ENCODE peak calls at places on chromosomes 3 and 15, in ten cellular contexts. G, P, I, J, E, F, W, X, R and U are unnamed samples.

GRCh38 chr3:44090036-44090435 is 151.7 kb upstream of the TOPAZ1 start:
- DNase-seq in X (no peak), W (no peak), I (no peak), P (no peak), E (no peak), J (no peak), F (no peak), G (no peak), R (no peak), U (no peak)

GRCh38 chr15:99764521-99764920 is 31.3 kb upstream of the LYSMD4 start:
- DNase-seq in I (no peak), X (no peak), W (no peak), F (no peak), R (no peak), P (no peak), J (no peak), G (no peak), E (no peak), U (no peak)

GRCh38 chr3:171790898-171791694 is 19.2 kb downstream of the PLD1 start:
- DNase-seq in X (no peak), G (no peak), P (peak; percentile 50), R (no peak), F (no peak), W (peak; percentile 56), I (peak; percentile 39), J (no peak), E (no peak), U (no peak)

GRCh38 chr3:71129611-71130515 is 453.7 kb downstream of the FOXP1 start:
- DNase-seq in F (no peak), I (peak; percentile 54), E (no peak), J (no peak), W (peak; percentile 81), G (no peak), P (peak; percentile 70), R (no peak), X (no peak), U (peak; percentile 65)

GRCh38 chr3:194404365-194405140 is 5.5 kb upstream of the GP5 start:
- DNase-seq in I (peak; percentile 42), G (no peak), X (peak; percentile 67), E (no peak), R (no peak), P (peak; percentile 81), F (no peak), J (peak; percentile 41), W (peak; percentile 75), U (peak; percentile 56)

GRCh38 chr15:52733696-52734255 is 54.6 kb upstream of the ATOSA start:
- DNase-seq in W (no peak), R (no peak), F (no peak), G (no peak), X (no peak), E (no peak), I (peak; percentile 27), J (no peak), P (no peak), U (peak; percentile 23)

GRCh38 chr3:192935441-192935840 is 17.8 kb upstream of the MB21D2 start:
- DNase-seq in J (no peak), I (no peak), E (no peak), X (no peak), F (no peak), R (no peak), G (no peak), W (no peak), P (peak; percentile 36), U (no peak)

GRCh38 chr15:87944687-87945086 is 311.9 kb downstream of the NTRK3 start:
- DNase-seq in G (no peak), I (no peak), X (no peak), W (no peak), F (peak; percentile 48), J (no peak), P (no peak), R (no peak), E (no peak), U (no peak)

GRCh38 chr3:146772211-146772743 is 167.1 kb upstream of the PLSCR5 start:
- DNase-seq in P (no peak), I (no peak), R (no peak), F (no peak), E (peak; percentile 45), G (no peak), X (no peak), J (no peak), W (no peak), U (peak; percentile 23)

GRCh38 chr15:59053482-59053881 is 51.5 kb upstream of the CCNB2 start:
- DNase-seq in R (no peak), E (no peak), P (no peak), X (no peak), J (no peak), G (no peak), W (no peak), F (no peak), I (no peak), U (no peak)

GRCh38 chr15:96121521-96121920 is 209.0 kb upstream of the NR2F2 start:
- DNase-seq in G (no peak), R (no peak), W (peak; percentile 20), P (peak; percentile 80), I (peak; percentile 28), X (no peak), F (no peak), E (no peak), J (no peak), U (no peak)

GRCh38 chr3:165778891-165779290 is 58.3 kb downstream of the BCHE start:
- DNase-seq in J (no peak), W (no peak), G (no peak), E (no peak), P (no peak), R (no peak), I (no peak), X (no peak), F (no peak), U (no peak)

GRCh38 chr15:57902155-57902554 is 163.4 kb downstream of the ALDH1A2 start:
- DNase-seq in I (no peak), P (no peak), G (no peak), J (no peak), E (no peak), X (no peak), R (no peak), F (no peak), W (no peak), U (no peak)

GRCh38 chr3:69425249-69425648 is 39.4 kb upstream of the FRMD4B start:
- DNase-seq in P (peak; percentile 67), J (no peak), X (peak; percentile 49), W (peak; percentile 66), F (no peak), R (no peak), E (no peak), G (no peak), I (peak; percentile 13), U (peak; percentile 27)

GRCh38 chr3:33787328-33788009 is 11.0 kb upstream of the PDCD6IP start:
- DNase-seq in W (peak; percentile 83), J (no peak), X (peak; percentile 83), R (peak; percentile 56), F (peak; percentile 55), G (peak; percentile 36), E (peak; percentile 59), P (peak; percentile 84), I (peak; percentile 60), U (peak; percentile 62)
- H3K4me3 ChIP-seq in W (peak overlapping the region; percentile 41), J (no peak overlapping the region), X (peak overlapping the region; percentile 15), R (no peak overlapping the region), F (no peak overlapping the region), G (peak overlapping the region; percentile 22), E (no peak overlapping the region), P (peak overlapping the region; percentile 46), I (peak overlapping the region; percentile 50), U (no peak overlapping the region)

GRCh38 chr15:66270932-66271331 is 17.4 kb upstream of the MEGF11 start:
- DNase-seq in F (no peak), E (no peak), X (no peak), R (no peak), W (no peak), G (no peak), J (no peak), P (no peak), I (no peak), U (no peak)
- H3K4me3 ChIP-seq in F (no peak overlapping the region), E (no peak overlapping the region), X (no peak overlapping the region), R (no peak overlapping the region), W (no peak overlapping the region), G (no peak overlapping the region), J (no peak overlapping the region), P (no peak overlapping the region), I (no peak overlapping the region), U (no peak overlapping the region)

GRCh38 chr3:142912440-142913172 is 23.7 kb upstream of the PCOLCE2 start:
- DNase-seq in I (no peak), R (no peak), E (no peak), J (no peak), G (no peak), X (no peak), P (peak; percentile 18), W (peak; percentile 27), F (no peak), U (no peak)
- H3K4me3 ChIP-seq in I (no peak overlapping the region), R (no peak overlapping the region), E (no peak overlapping the region), J (no peak overlapping the region), G (no peak overlapping the region), X (no peak overlapping the region), P (no peak overlapping the region), W (no peak overlapping the region), F (no peak overlapping the region), U (no peak overlapping the region)

GRCh38 chr15:75230016-75230343 is 28.2 kb upstream of the GOLGA6C start:
- DNase-seq in W (no peak), G (no peak), F (no peak), X (no peak), R (no peak), I (no peak), E (no peak), P (no peak), J (no peak), U (no peak)

GRCh38 chr15:75230524-75231371 is 27.4 kb upstream of the GOLGA6C start:
- DNase-seq in J (no peak), R (no peak), I (no peak), P (no peak), X (no peak), F (no peak), E (peak; percentile 34), G (no peak), W (no peak), U (no peak)

GRCh38 chr15:75227663-75228280 is 26.1 kb downstream of the C15orf39 start:
- DNase-seq in J (no peak), G (no peak), X (no peak), W (no peak), R (no peak), I (no peak), E (peak; percentile 33), F (no peak), P (no peak), U (no peak)

GRCh38 chr15:75228787-75229186 is 27.1 kb downstream of the C15orf39 start:
- DNase-seq in R (no peak), E (peak; percentile 30), W (no peak), J (no peak), I (no peak), G (no peak), P (no peak), X (no peak), F (no peak), U (no peak)

DNA sequence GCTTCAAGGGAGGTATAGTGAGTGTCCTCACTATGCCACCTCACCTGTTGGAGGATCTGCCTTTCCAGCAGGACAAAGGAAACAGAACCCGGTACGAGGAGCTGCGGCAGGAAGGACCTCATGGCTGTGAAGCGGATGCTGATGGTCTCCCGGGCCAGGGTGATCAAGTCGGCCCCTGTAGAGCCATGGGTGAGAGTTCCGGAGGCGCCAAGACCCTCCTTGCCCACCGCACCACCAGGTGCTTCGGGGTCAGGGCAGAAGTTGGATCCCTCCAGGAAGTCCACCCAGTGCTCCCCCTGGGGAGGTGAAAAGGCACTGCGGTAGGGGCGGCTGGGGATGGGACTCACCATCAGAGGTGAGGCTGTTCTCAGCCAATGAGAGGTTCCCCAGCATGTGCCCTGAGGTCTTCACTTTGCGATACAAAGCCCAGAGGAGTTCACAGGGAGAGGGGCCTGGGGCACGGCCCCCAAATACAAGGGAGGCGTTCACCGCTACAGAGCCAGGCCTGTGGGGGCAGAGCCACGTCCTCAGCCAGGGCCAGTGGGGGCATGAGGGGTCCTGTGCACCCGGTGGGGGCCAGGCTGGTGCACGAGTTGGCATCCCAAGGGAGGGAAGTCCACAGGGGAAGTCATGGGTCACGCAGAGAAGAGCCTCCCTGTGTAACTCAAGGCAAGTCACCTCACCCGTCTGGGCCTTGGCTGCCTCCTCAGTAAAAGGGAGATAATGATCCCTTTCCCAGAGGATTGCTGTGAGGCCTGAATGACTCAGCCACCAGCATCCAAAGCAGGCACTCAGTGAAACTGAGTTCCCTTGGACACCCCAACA is 27.7 kb downstream of the C15orf39 start:
- DNase-seq in X (no peak), P (peak; percentile 10), R (no peak), E (peak; percentile 38), F (no peak), G (no peak), W (no peak), I (no peak), J (no peak), U (no peak)
- H3K4me3 ChIP-seq in X (no peak overlapping the region), P (no peak overlapping the region), R (no peak overlapping the region), E (no peak overlapping the region), F (no peak overlapping the region), G (no peak overlapping the region), W (no peak overlapping the region), I (no peak overlapping the region), J (no peak overlapping the region), U (no peak overlapping the region)